ENCODE peak calls at places on chromosomes 6 and 20, in nine cellular contexts. One of them, this sample, is unnamed.

GRCh38 chr6:130822736-130823135 is 4.5 kb upstream of the SMLR1 start:
- DNase-seq in fibroblast of lung: no peak
- DNase-seq in A172: no peak
- DNase-seq in activated CD8-positive, alpha-beta T cell treated with anti-CD3 and anti-CD28 coated beads, Interleukin-2, amount 10 ng/mL, durations not matched to agents 7 days and 5 days: no peak
- DNase-seq in CD8-positive, alpha-beta memory T cell: no peak
- DNase-seq in hippocampal formation: no peak
- DNase-seq in T-helper 9 cell: no peak
- DNase-seq in AG09319: no peak
- DNase-seq in WTC11: no peak
- DNase-seq in this sample: no peak

GRCh38 chr6:14453712-14454466 is 336.3 kb downstream of the CD83 start:
- DNase-seq in fibroblast of lung: no peak
- DNase-seq in A172: no peak
- DNase-seq in activated CD8-positive, alpha-beta T cell treated with anti-CD3 and anti-CD28 coated beads, Interleukin-2, amount 10 ng/mL, durations not matched to agents 7 days and 5 days: no peak
- DNase-seq in CD8-positive, alpha-beta memory T cell: no peak
- DNase-seq in hippocampal formation: no peak
- DNase-seq in T-helper 9 cell: no peak
- DNase-seq in AG09319: no peak
- DNase-seq in WTC11: no peak
- DNase-seq in this sample: no peak

GRCh38 chr6:47187883-47188587 is 121.7 kb downstream of the TNFRSF21 start:
- DNase-seq in fibroblast of lung: peak
- DNase-seq in A172: no peak
- DNase-seq in activated CD8-positive, alpha-beta T cell treated with anti-CD3 and anti-CD28 coated beads, Interleukin-2, amount 10 ng/mL, durations not matched to agents 7 days and 5 days: no peak
- DNase-seq in CD8-positive, alpha-beta memory T cell: no peak
- DNase-seq in hippocampal formation: no peak
- DNase-seq in T-helper 9 cell: no peak
- DNase-seq in AG09319: peak
- DNase-seq in WTC11: no peak
- DNase-seq in this sample: no peak

GRCh38 chr6:138541793-138542481 is 42.6 kb upstream of the NHSL1 start:
- DNase-seq in fibroblast of lung: no peak
- DNase-seq in A172: peak
- DNase-seq in activated CD8-positive, alpha-beta T cell treated with anti-CD3 and anti-CD28 coated beads, Interleukin-2, amount 10 ng/mL, durations not matched to agents 7 days and 5 days: no peak
- DNase-seq in CD8-positive, alpha-beta memory T cell: no peak
- DNase-seq in hippocampal formation: no peak
- DNase-seq in T-helper 9 cell: no peak
- DNase-seq in AG09319: no peak
- DNase-seq in WTC11: no peak
- DNase-seq in this sample: no peak

GRCh38 chr6:34806738-34807453 is 15.0 kb downstream of the BLTP3A start:
- DNase-seq in fibroblast of lung: peak
- DNase-seq in A172: no peak
- DNase-seq in activated CD8-positive, alpha-beta T cell treated with anti-CD3 and anti-CD28 coated beads, Interleukin-2, amount 10 ng/mL, durations not matched to agents 7 days and 5 days: no peak
- DNase-seq in CD8-positive, alpha-beta memory T cell: no peak
- DNase-seq in hippocampal formation: no peak
- DNase-seq in T-helper 9 cell: no peak
- DNase-seq in AG09319: no peak
- DNase-seq in WTC11: no peak
- DNase-seq in this sample: no peak

GRCh38 chr6:141641951-141642350 is 490.8 kb upstream of the GJE1 start:
- DNase-seq in fibroblast of lung: no peak
- DNase-seq in A172: no peak
- DNase-seq in activated CD8-positive, alpha-beta T cell treated with anti-CD3 and anti-CD28 coated beads, Interleukin-2, amount 10 ng/mL, durations not matched to agents 7 days and 5 days: no peak
- DNase-seq in CD8-positive, alpha-beta memory T cell: no peak
- DNase-seq in hippocampal formation: no peak
- DNase-seq in T-helper 9 cell: no peak
- DNase-seq in AG09319: no peak
- DNase-seq in WTC11: no peak
- DNase-seq in this sample: no peak

GRCh38 chr6:105911106-105911629 is 175.0 kb upstream of the PRDM1 start:
- DNase-seq in fibroblast of lung: no peak
- DNase-seq in A172: no peak
- DNase-seq in activated CD8-positive, alpha-beta T cell treated with anti-CD3 and anti-CD28 coated beads, Interleukin-2, amount 10 ng/mL, durations not matched to agents 7 days and 5 days: no peak
- DNase-seq in CD8-positive, alpha-beta memory T cell: no peak
- DNase-seq in hippocampal formation: no peak
- DNase-seq in T-helper 9 cell: no peak
- DNase-seq in AG09319: no peak
- DNase-seq in WTC11: no peak
- DNase-seq in this sample: no peak

GRCh38 chr6:139430897-139431601 is 56.6 kb upstream of the CITED2 start:
- DNase-seq in fibroblast of lung: peak
- DNase-seq in A172: no peak
- DNase-seq in activated CD8-positive, alpha-beta T cell treated with anti-CD3 and anti-CD28 coated beads, Interleukin-2, amount 10 ng/mL, durations not matched to agents 7 days and 5 days: no peak
- DNase-seq in CD8-positive, alpha-beta memory T cell: no peak
- DNase-seq in hippocampal formation: no peak
- DNase-seq in T-helper 9 cell: no peak
- DNase-seq in AG09319: no peak
- DNase-seq in WTC11: no peak
- DNase-seq in this sample: no peak

GRCh38 chr6:165872811-165873210 is 209.8 kb upstream of the PDE10A start:
- DNase-seq in fibroblast of lung: no peak
- DNase-seq in A172: no peak
- DNase-seq in activated CD8-positive, alpha-beta T cell treated with anti-CD3 and anti-CD28 coated beads, Interleukin-2, amount 10 ng/mL, durations not matched to agents 7 days and 5 days: no peak
- DNase-seq in CD8-positive, alpha-beta memory T cell: no peak
- DNase-seq in hippocampal formation: no peak
- DNase-seq in T-helper 9 cell: no peak
- DNase-seq in AG09319: no peak
- DNase-seq in WTC11: no peak
- DNase-seq in this sample: no peak

GRCh38 chr20:61254881-61255589 is 3.0 kb downstream of the CDH4 start:
- DNase-seq in fibroblast of lung: peak
- DNase-seq in A172: peak
- DNase-seq in activated CD8-positive, alpha-beta T cell treated with anti-CD3 and anti-CD28 coated beads, Interleukin-2, amount 10 ng/mL, durations not matched to agents 7 days and 5 days: no peak
- DNase-seq in CD8-positive, alpha-beta memory T cell: no peak
- DNase-seq in hippocampal formation: no peak
- DNase-seq in T-helper 9 cell: no peak
- DNase-seq in AG09319: no peak
- DNase-seq in WTC11: no peak
- DNase-seq in this sample: no peak

GRCh38 chr20:58649288-58650180 is 1.5 kb upstream of the STX16 start:
- DNase-seq in fibroblast of lung: no peak
- DNase-seq in A172: no peak
- DNase-seq in activated CD8-positive, alpha-beta T cell treated with anti-CD3 and anti-CD28 coated beads, Interleukin-2, amount 10 ng/mL, durations not matched to agents 7 days and 5 days: peak
- DNase-seq in CD8-positive, alpha-beta memory T cell: peak
- DNase-seq in hippocampal formation: no peak
- DNase-seq in T-helper 9 cell: peak
- DNase-seq in AG09319: no peak
- DNase-seq in WTC11: peak
- DNase-seq in this sample: peak

GRCh38 chr6:157716553-157716952 is 106.5 kb upstream of the SNX9 start:
- DNase-seq in fibroblast of lung: peak
- DNase-seq in A172: no peak
- DNase-seq in activated CD8-positive, alpha-beta T cell treated with anti-CD3 and anti-CD28 coated beads, Interleukin-2, amount 10 ng/mL, durations not matched to agents 7 days and 5 days: no peak
- DNase-seq in CD8-positive, alpha-beta memory T cell: no peak
- DNase-seq in hippocampal formation: no peak
- DNase-seq in T-helper 9 cell: no peak
- DNase-seq in AG09319: no peak
- DNase-seq in WTC11: no peak
- DNase-seq in this sample: no peak

GRCh38 chr6:16514249-16514648 is 247.0 kb downstream of the ATXN1 start:
- DNase-seq in fibroblast of lung: peak
- DNase-seq in A172: peak
- DNase-seq in activated CD8-positive, alpha-beta T cell treated with anti-CD3 and anti-CD28 coated beads, Interleukin-2, amount 10 ng/mL, durations not matched to agents 7 days and 5 days: peak
- DNase-seq in CD8-positive, alpha-beta memory T cell: no peak
- DNase-seq in hippocampal formation: peak
- DNase-seq in T-helper 9 cell: no peak
- DNase-seq in AG09319: peak
- DNase-seq in WTC11: no peak
- DNase-seq in this sample: peak

GRCh38 chr6:125114248-125114858 is 39.2 kb upstream of the TPD52L1 start:
- DNase-seq in fibroblast of lung: peak
- DNase-seq in A172: peak
- DNase-seq in activated CD8-positive, alpha-beta T cell treated with anti-CD3 and anti-CD28 coated beads, Interleukin-2, amount 10 ng/mL, durations not matched to agents 7 days and 5 days: peak
- DNase-seq in CD8-positive, alpha-beta memory T cell: no peak
- DNase-seq in hippocampal formation: peak
- DNase-seq in T-helper 9 cell: peak
- DNase-seq in AG09319: no peak
- DNase-seq in WTC11: peak
- DNase-seq in this sample: no peak

GRCh38 chr6:35011096-35012041 is 122.3 kb downstream of the ANKS1A start:
- DNase-seq in fibroblast of lung: no peak
- DNase-seq in A172: no peak
- DNase-seq in activated CD8-positive, alpha-beta T cell treated with anti-CD3 and anti-CD28 coated beads, Interleukin-2, amount 10 ng/mL, durations not matched to agents 7 days and 5 days: no peak
- DNase-seq in CD8-positive, alpha-beta memory T cell: no peak
- DNase-seq in hippocampal formation: no peak
- DNase-seq in T-helper 9 cell: no peak
- DNase-seq in AG09319: no peak
- DNase-seq in WTC11: no peak
- DNase-seq in this sample: no peak

GRCh38 chr6:168109171-168109570 is 30.2 kb upstream of the FRMD1 start:
- DNase-seq in fibroblast of lung: no peak
- DNase-seq in A172: no peak
- DNase-seq in activated CD8-positive, alpha-beta T cell treated with anti-CD3 and anti-CD28 coated beads, Interleukin-2, amount 10 ng/mL, durations not matched to agents 7 days and 5 days: no peak
- DNase-seq in CD8-positive, alpha-beta memory T cell: no peak
- DNase-seq in hippocampal formation: no peak
- DNase-seq in T-helper 9 cell: no peak
- DNase-seq in AG09319: no peak
- DNase-seq in WTC11: no peak
- DNase-seq in this sample: no peak

GRCh38 chr6:3471286-3471685 is 14.4 kb upstream of the SLC22A23 start:
- DNase-seq in fibroblast of lung: no peak
- DNase-seq in A172: no peak
- DNase-seq in activated CD8-positive, alpha-beta T cell treated with anti-CD3 and anti-CD28 coated beads, Interleukin-2, amount 10 ng/mL, durations not matched to agents 7 days and 5 days: no peak
- DNase-seq in CD8-positive, alpha-beta memory T cell: no peak
- DNase-seq in hippocampal formation: no peak
- DNase-seq in T-helper 9 cell: no peak
- DNase-seq in AG09319: no peak
- DNase-seq in WTC11: no peak
- DNase-seq in this sample: no peak

GRCh38 chr6:130843575-130844320 is 16.5 kb downstream of the SMLR1 start:
- DNase-seq in fibroblast of lung: peak
- DNase-seq in A172: peak
- DNase-seq in activated CD8-positive, alpha-beta T cell treated with anti-CD3 and anti-CD28 coated beads, Interleukin-2, amount 10 ng/mL, durations not matched to agents 7 days and 5 days: peak
- DNase-seq in CD8-positive, alpha-beta memory T cell: no peak
- DNase-seq in hippocampal formation: no peak
- DNase-seq in T-helper 9 cell: no peak
- DNase-seq in AG09319: peak
- DNase-seq in WTC11: no peak
- DNase-seq in this sample: no peak

GRCh38 chr6:157769776-157770430 is 53.1 kb upstream of the SNX9 start:
- DNase-seq in fibroblast of lung: no peak
- DNase-seq in A172: no peak
- DNase-seq in activated CD8-positive, alpha-beta T cell treated with anti-CD3 and anti-CD28 coated beads, Interleukin-2, amount 10 ng/mL, durations not matched to agents 7 days and 5 days: no peak
- DNase-seq in CD8-positive, alpha-beta memory T cell: no peak
- DNase-seq in hippocampal formation: no peak
- DNase-seq in T-helper 9 cell: no peak
- DNase-seq in AG09319: no peak
- DNase-seq in WTC11: no peak
- DNase-seq in this sample: no peak

GRCh38 chr6:168249746-168250145 is 69.8 kb downstream of the DACT2 start:
- DNase-seq in fibroblast of lung: no peak
- DNase-seq in A172: no peak
- DNase-seq in activated CD8-positive, alpha-beta T cell treated with anti-CD3 and anti-CD28 coated beads, Interleukin-2, amount 10 ng/mL, durations not matched to agents 7 days and 5 days: no peak
- DNase-seq in CD8-positive, alpha-beta memory T cell: no peak
- DNase-seq in hippocampal formation: no peak
- DNase-seq in T-helper 9 cell: no peak
- DNase-seq in AG09319: no peak
- DNase-seq in WTC11: no peak
- DNase-seq in this sample: no peak

GRCh38 chr6:109241199-109241598 is 141.1 kb downstream of the CD164 start:
- DNase-seq in fibroblast of lung: peak
- DNase-seq in A172: no peak
- DNase-seq in activated CD8-positive, alpha-beta T cell treated with anti-CD3 and anti-CD28 coated beads, Interleukin-2, amount 10 ng/mL, durations not matched to agents 7 days and 5 days: no peak
- DNase-seq in CD8-positive, alpha-beta memory T cell: no peak
- DNase-seq in hippocampal formation: no peak
- DNase-seq in T-helper 9 cell: no peak
- DNase-seq in AG09319: peak
- DNase-seq in WTC11: no peak
- DNase-seq in this sample: no peak

This sample was measured in C1 segment of cervical spinal cord.